ENCODE peak calls at places on chromosomes 13 and 19, in seven cellular contexts. H is heart left ventricle, V is tibial artery, T is lower lobe of right lung, W is IMR-90, I is foreskin fibroblast, S is fibroblast of pulmonary artery. M is an unnamed sample.
A peak's percentile ranks its signal among the peaks of the same experiment; 100 is the strongest.

GRCh38 chr13:31160857-31161582 is 684 bp downstream of the HSPH1 start:
- DNase-seq in V (peak; percentile 76), H (peak; percentile 69), T (peak; percentile 73), W (peak; percentile 75), S (peak; percentile 79), I (peak; percentile 79), M (peak; percentile 56)

GRCh38 chr13:40102360-40102727 is 446.9 kb downstream of the COG6 start:
- DNase-seq in W (no peak), I (no peak), T (no peak), V (no peak), H (no peak), S (no peak), M (no peak)

GRCh38 chr13:112912726-112913440 is 56.1 kb upstream of the MCF2L start:
- DNase-seq in I (no peak), T (no peak), V (no peak), S (no peak), W (no peak), H (no peak), M (no peak)

GRCh38 chr19:14477417-14478112 is 2.4 kb upstream of the PTGER1 start:
- DNase-seq in W (no peak), H (no peak), S (no peak), I (no peak), V (no peak), T (no peak), M (no peak)

GRCh38 chr13:97539651-97540230 is 105.8 kb downstream of the RAP2A start:
- DNase-seq in W (peak; percentile 88), V (no peak), I (peak; percentile 38), T (no peak), S (peak; percentile 48), H (no peak), M (no peak)

GRCh38 chr19:1680976-1681375 is 28.6 kb upstream of the TCF3 start:
- DNase-seq in S (no peak), H (no peak), V (no peak), I (no peak), T (no peak), W (no peak), M (no peak)

GRCh38 chr19:53908106-53908932 is 759 bp upstream of the CACNG7 start:
- DNase-seq in V (no peak), S (peak; percentile 71), W (peak; percentile 40), I (peak; percentile 77), H (peak; percentile 43), T (no peak), M (no peak)

GRCh38 chr19:29928831-29929230 is 13.2 kb upstream of the URI1 start:
- DNase-seq in I (no peak), T (no peak), W (no peak), S (no peak), H (no peak), V (no peak), M (no peak)

GRCh38 chr19:46000497-46001246 is 5.4 kb downstream of the CCDC61 start:
- DNase-seq in V (no peak), W (no peak), I (peak; percentile 32), H (no peak), S (no peak), T (peak; percentile 75), M (no peak)

GRCh38 chr19:32363175-32363574 is 17.8 kb downstream of the ZNF507 start:
- DNase-seq in I (no peak), T (no peak), V (no peak), S (peak; percentile 61), H (no peak), W (peak; percentile 45), M (no peak)

GRCh38 chr13:31824705-31825512 is 85.6 kb downstream of the RXFP2 start:
- DNase-seq in H (no peak), W (peak; percentile 16), V (no peak), I (peak; percentile 60), T (no peak), S (peak; percentile 43), M (no peak)

GRCh38 chr19:44847144-44848035 is 1.3 kb downstream of the NECTIN2 start:
- DNase-seq in T (peak; percentile 85), S (peak; percentile 50), V (peak; percentile 89), H (peak; percentile 80), W (peak; percentile 58), I (peak; percentile 80), M (peak; percentile 96)

GRCh38 chr19:48558018-48558684 is 6.2 kb downstream of the SULT2B1 start:
- DNase-seq in W (peak; percentile 40), S (peak; percentile 31), T (peak; percentile 71), I (peak; percentile 84), H (no peak), V (no peak), M (peak; percentile 90)

GRCh38 chr13:97233499-97233898 is 11.4 kb downstream of the MBNL2 start:
- DNase-seq in V (no peak), T (no peak), H (no peak), W (no peak), I (no peak), S (no peak), M (no peak)

GRCh38 chr19:1001538-1002166 is 1.4 kb downstream of the GRIN3B start:
- DNase-seq in T (peak; percentile 83), W (no peak), I (peak; percentile 67), H (peak; percentile 60), V (no peak), S (no peak), M (no peak)

GRCh38 chr13:35514801-35515502 is 38.5 kb upstream of the MAB21L1 start:
- DNase-seq in S (no peak), I (no peak), W (no peak), T (no peak), V (no peak), H (no peak), M (no peak)

GRCh38 chr13:106354961-106355360 is 180.5 kb downstream of the EFNB2 start:
- DNase-seq in H (no peak), I (no peak), V (no peak), T (no peak), W (no peak), S (no peak), M (no peak)

GRCh38 chr19:49907745-49908446 is 11.2 kb upstream of the IL4I1 start:
- DNase-seq in H (no peak), V (no peak), T (no peak), I (no peak), W (no peak), S (no peak), M (no peak)

GRCh38 chr13:98821372-98822237 is 69.1 kb upstream of the SLC15A1 start:
- DNase-seq in V (no peak), I (peak; percentile 78), T (no peak), W (no peak), H (no peak), S (peak; percentile 65), M (no peak)

GRCh38 chr19:49896863-49897621 is at the start of gene IL4I1:
- DNase-seq in I (peak; percentile 41), T (no peak), H (no peak), S (peak; percentile 38), W (peak; percentile 42), V (no peak), M (no peak)

GRCh38 chr13:94478913-94479312 is 569 bp downstream of the DCT start:
- DNase-seq in W (no peak), T (no peak), S (no peak), H (no peak), V (no peak), I (no peak), M (no peak)

GRCh38 chr19:50562329-50562728 is 5.9 kb downstream of the LRRC4B start:
- DNase-seq in T (no peak), S (no peak), H (no peak), V (no peak), W (no peak), I (no peak), M (no peak)

GRCh38 chr13:33017410-33017929 is 1.2 kb downstream of the KL start:
- DNase-seq in S (peak; percentile 71), T (peak; percentile 55), W (peak; percentile 6), V (peak; percentile 69), H (peak; percentile 50), I (no peak), M (peak; percentile 88)

DNA sequence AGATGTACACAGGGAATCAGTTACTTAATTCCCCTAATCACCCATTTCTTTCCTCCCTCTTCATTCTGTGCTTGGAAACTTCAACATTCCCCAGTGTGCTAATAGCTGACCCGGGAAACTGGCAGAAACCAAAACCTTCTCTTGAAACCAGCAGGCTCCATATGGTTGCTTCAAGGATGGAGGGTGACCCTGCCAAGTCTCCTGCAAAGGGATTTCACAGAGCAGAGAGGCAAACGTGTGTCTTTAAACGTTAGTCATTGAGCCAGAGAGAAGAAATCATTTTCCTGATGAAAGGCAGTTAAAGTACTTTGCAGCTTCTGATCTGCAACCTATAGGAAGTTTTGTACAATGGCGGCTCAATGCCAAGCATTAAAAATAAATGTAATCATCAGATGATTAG is 220.9 kb downstream of the POU4F1 start:
- DNase-seq in T (no peak), H (peak; percentile 46), S (peak; percentile 7), V (no peak), W (no peak), I (no peak), M (no peak)
- H3K4me3 ChIP-seq in T (no peak overlapping the region), H (no peak overlapping the region), S (no peak overlapping the region), V (no peak overlapping the region), W (no peak overlapping the region), I (no peak overlapping the region), M (no peak overlapping the region)

GRCh38 chr19:55678121-55678671 is 3.2 kb downstream of the EPN1 start:
- DNase-seq in V (no peak), T (peak; percentile 72), I (no peak), W (no peak), H (peak; percentile 52), S (no peak), M (no peak)
- TF ChIP-seq CTCF in V (no peak), T (no peak), I (no peak), W (no peak), H (no peak), S (no peak), M (no peak)

GRCh38 chr19:52734340-52734892 is 428 bp downstream of the ZNF611 start:
- DNase-seq in W (no peak), S (peak; percentile 6), V (no peak), I (peak; percentile 39), T (no peak), H (peak; percentile 38), M (no peak)

GRCh38 chr19:52734893-52735661 is at the start of gene ZNF611:
- DNase-seq in H (peak; percentile 98), I (peak; percentile 98), S (peak; percentile 95), V (peak; percentile 99), T (peak; percentile 99), W (peak; percentile 88), M (peak; percentile 100)

GRCh38 chr19:52739576-52739975 is 4.7 kb upstream of the ZNF611 start:
- DNase-seq in S (no peak), V (no peak), W (no peak), I (no peak), T (no peak), H (no peak), M (no peak)

DNA sequence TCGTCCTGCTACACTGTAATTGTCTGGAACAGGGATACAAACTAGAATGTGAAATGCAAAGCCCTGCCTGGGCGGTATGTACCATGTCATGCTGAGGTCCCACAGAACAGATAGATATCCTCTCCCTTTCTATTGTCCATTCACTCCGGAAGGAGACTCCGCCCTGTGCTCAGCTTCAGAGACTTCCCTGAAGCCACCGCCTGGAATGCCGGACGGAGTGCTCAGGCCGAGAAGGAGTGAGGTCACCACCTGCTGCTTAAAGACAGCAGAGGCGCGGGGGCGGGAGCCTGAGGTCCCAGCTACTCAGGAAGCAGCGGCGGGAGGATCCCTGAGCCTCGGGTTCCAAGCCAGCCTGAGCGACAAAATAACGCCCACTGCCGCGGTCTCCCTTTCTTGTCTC is 890 bp upstream of the ZNF611 start:
- DNase-seq in H (peak; percentile 92), S (peak; percentile 20), W (no peak), I (peak; percentile 19), V (peak; percentile 70), T (peak; percentile 83), M (peak; percentile 18)
- H3K4me3 ChIP-seq in H (peak overlapping the region; percentile 76), S (no peak overlapping the region), W (no peak overlapping the region), I (no peak overlapping the region), V (peak overlapping the region; percentile 71), T (peak overlapping the region; percentile 85), M (no peak overlapping the region)

GRCh38 chr19:4495471-4495870 is 22.8 kb downstream of the PLIN4 start:
- DNase-seq in I (no peak), S (no peak), W (no peak), H (no peak), T (no peak), V (no peak), M (no peak)
- TF ChIP-seq CTCF in I (no peak), S (peak; percentile 5), W (peak; percentile 8), H (no peak), T (no peak), V (no peak), M (no peak)

M was measured in lower leg skin.